ENCODE peak calls at places on chromosomes 2 and 18, in five cellular contexts. K, N, E, T and R are unnamed samples.
A peak's percentile ranks its signal among the peaks of the same experiment; 100 is the strongest.

GRCh38 chr2:240167588-240167880 is 27.1 kb upstream of the OTOS start:
- DNase-seq in K (no peak), N (no peak), E (no peak), T (no peak), R (no peak)

GRCh38 chr2:96147593-96148201 is 2.5 kb upstream of the DUSP2 start:
- DNase-seq in K (no peak), N (peak; percentile 32), E (no peak), T (no peak), R (no peak)

GRCh38 chr2:165693838-165694237 is 100.2 kb downstream of the GALNT3 start:
- DNase-seq in K (no peak), N (no peak), E (no peak), T (no peak), R (no peak)

GRCh38 chr2:11656671-11657101 is 13.3 kb downstream of the NTSR2 start:
- DNase-seq in K (no peak), N (no peak), E (no peak), T (no peak), R (no peak)

GRCh38 chr18:35478520-35479435 is 19.0 kb downstream of the INO80C start:
- DNase-seq in K (peak; percentile 86), N (no peak), E (peak; percentile 98), T (no peak), R (no peak)

GRCh38 chr2:43345391-43345813 is 119.0 kb upstream of the ZFP36L2 start:
- DNase-seq in K (no peak), N (no peak), E (no peak), T (no peak), R (no peak)

GRCh38 chr18:29012364-29012763 is 835.4 kb upstream of the CDH2 start:
- DNase-seq in K (no peak), N (peak; percentile 33), E (no peak), T (no peak), R (no peak)

GRCh38 chr2:8049851-8050571 is 631.8 kb upstream of the ID2 start:
- DNase-seq in K (no peak), N (no peak), E (no peak), T (no peak), R (no peak)

GRCh38 chr2:9217838-9218770 is 11.5 kb downstream of the ASAP2 start:
- DNase-seq in K (no peak), N (peak; percentile 63), E (peak; percentile 46), T (no peak), R (no peak)

GRCh38 chr2:85926526-85926925 is 37.7 kb upstream of the ST3GAL5 start:
- DNase-seq in K (no peak), N (no peak), E (no peak), T (no peak), R (no peak)

GRCh38 chr2:32715391-32715841 is 87.6 kb downstream of the TTC27 start:
- DNase-seq in K (peak; percentile 15), N (no peak), E (no peak), T (no peak), R (no peak)

GRCh38 chr2:15833731-15834130 is 106.6 kb upstream of the MYCN start:
- DNase-seq in K (no peak), N (no peak), E (no peak), T (no peak), R (no peak)

GRCh38 chr2:11652555-11652954 is 17.4 kb downstream of the NTSR2 start:
- DNase-seq in K (no peak), N (no peak), E (no peak), T (no peak), R (no peak)

GRCh38 chr2:27914046-27914792 is 23.7 kb downstream of the BABAM2 start:
- DNase-seq in K (peak; percentile 25), N (no peak), E (no peak), T (no peak), R (no peak)

GRCh38 chr2:159071190-159071915 is 102.9 kb downstream of the TANC1 start:
- DNase-seq in K (peak; percentile 59), N (no peak), E (no peak), T (no peak), R (no peak)

GRCh38 chr18:2906522-2907458 is 60.0 kb downstream of the EMILIN2 start:
- DNase-seq in K (no peak), N (peak; percentile 46), E (peak; percentile 49), T (no peak), R (no peak)

GRCh38 chr2:231568785-231569435 is 23.8 kb upstream of the TEX44 start:
- DNase-seq in K (no peak), N (no peak), E (no peak), T (no peak), R (no peak)

GRCh38 chr18:79447703-79448367 is 52.1 kb downstream of the NFATC1 start:
- DNase-seq in K (peak; percentile 85), N (no peak), E (peak; percentile 72), T (no peak), R (no peak)

GRCh38 chr2:239593455-239593854 is 192.6 kb upstream of the HDAC4 start:
- DNase-seq in K (no peak), N (no peak), E (no peak), T (no peak), R (no peak)

GRCh38 chr2:240200230-240201051 is 60.0 kb upstream of the OTOS start:
- DNase-seq in K (peak; percentile 6), N (peak; percentile 26), E (no peak), T (no peak), R (no peak)

GRCh38 chr2:238161291-238162051 is 2.7 kb downstream of the ERFE start:
- DNase-seq in K (no peak), N (no peak), E (no peak), T (no peak), R (no peak)

GRCh38 chr2:155442755-155443372 is 744.4 kb downstream of the KCNJ3 start:
- DNase-seq in K (no peak), N (no peak), E (no peak), T (no peak), R (no peak)

GRCh38 chr2:1632006-1632348 is 112.3 kb downstream of the PXDN start:
- DNase-seq in K (peak; percentile 87), N (no peak), E (peak; percentile 42), T (no peak), R (no peak)

DNA sequence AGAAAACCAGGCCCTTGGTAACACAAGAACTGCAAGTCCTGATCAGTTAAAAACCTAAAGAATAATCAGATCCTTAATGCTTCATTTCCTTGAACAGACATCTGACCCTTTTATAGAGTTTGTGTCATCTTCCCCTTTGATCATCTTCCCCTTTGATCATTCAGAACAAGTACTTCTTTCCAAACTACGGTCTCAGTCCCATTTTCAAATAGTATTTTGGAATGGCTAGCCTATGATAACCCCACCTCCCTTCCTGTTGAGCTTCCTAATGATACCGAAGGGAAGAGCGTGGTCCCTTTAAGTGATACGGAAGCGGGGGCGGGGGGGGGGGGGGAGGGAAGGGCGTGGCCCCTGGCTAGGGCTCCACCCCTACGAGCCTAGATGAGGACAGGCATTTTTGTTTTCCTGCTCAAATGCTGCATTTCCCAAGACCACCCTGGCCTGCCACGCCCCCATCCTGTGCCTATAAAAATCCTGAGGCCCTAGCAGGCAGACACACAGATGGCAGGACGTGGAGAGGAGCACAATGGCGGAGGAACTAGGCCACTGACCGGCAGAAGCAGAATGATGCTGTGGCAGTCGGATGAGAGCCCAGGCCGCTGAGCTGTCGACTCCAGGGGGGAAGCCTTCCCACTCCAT is 24.1 kb upstream of the CHRNA1 start:
- DNase-seq in K (peak; percentile 51), N (peak; percentile 88), E (no peak), T (no peak), R (no peak)
- H3K4ac ChIP-seq in K (peak overlapping the region; percentile 97), N (no peak overlapping the region), E (peak overlapping the region; percentile 71), T (peak overlapping the region; percentile 22), R (no peak overlapping the region)

DNA sequence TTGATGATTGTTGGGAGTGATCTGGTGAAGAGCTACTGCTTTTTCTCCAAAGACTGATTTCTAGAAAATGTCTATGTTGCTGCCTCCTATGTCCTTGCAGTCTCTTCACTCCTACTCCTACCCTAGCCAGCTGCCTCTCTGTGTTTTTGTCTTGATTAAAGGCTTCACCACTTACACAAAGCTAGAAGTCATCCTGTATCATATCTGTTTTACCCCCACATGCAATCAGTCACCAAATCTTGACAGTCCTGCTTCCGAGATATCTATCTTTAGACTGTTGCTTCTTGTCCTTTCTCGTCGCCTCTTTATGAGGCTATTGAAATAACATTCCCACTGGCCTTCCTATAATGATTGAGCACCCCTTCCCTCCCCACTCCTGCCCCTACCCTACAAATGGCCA is 84.5 kb upstream of the ITGA4 start:
- DNase-seq in K (no peak), N (no peak), E (peak; percentile 13), T (no peak), R (no peak)
- H2AFZ ChIP-seq in K (no peak overlapping the region), N (no peak overlapping the region), E (no peak overlapping the region), T (peak overlapping the region; percentile 2), R (no peak overlapping the region)

GRCh38 chr2:234375481-234375880 is 121.4 kb downstream of the ARL4C start:
- DNase-seq in K (no peak), N (no peak), E (no peak), T (no peak), R (no peak)
- H2BK15ac ChIP-seq in K (no peak overlapping the region), N (no peak overlapping the region), E (no peak overlapping the region), T (no peak overlapping the region), R (no peak overlapping the region)

GRCh38 chr2:163856941-163857340 is 121.1 kb upstream of the FIGN start:
- DNase-seq in K (no peak), N (no peak), E (peak; percentile 58), T (no peak), R (no peak)

GRCh38 chr2:163863073-163863472 is 127.3 kb upstream of the FIGN start:
- DNase-seq in K (no peak), N (no peak), E (no peak), T (no peak), R (no peak)

DNA sequence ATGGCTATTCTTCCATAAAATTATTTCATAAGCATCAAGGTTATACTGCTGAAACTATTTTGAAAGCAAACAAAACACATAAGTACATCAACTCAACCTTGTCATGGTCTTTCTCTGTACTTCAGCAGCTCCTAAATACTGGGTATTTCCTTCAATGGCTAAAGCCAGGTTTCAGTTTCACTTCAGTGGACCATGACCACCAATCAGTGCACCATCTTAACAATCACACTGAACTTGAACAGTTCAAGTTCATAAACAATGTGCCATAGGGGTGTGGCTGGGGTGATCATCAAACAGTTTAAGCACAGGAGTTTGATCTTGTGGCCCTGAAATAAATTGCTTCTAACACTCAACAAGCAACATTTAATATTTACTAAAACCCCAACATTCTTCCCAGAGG is 124.1 kb upstream of the FIGN start:
- DNase-seq in K (peak; percentile 0), N (no peak), E (peak; percentile 20), T (no peak), R (no peak)
- H3K4ac ChIP-seq in K (no peak overlapping the region), N (no peak overlapping the region), E (no peak overlapping the region), T (no peak overlapping the region), R (no peak overlapping the region)

DNA sequence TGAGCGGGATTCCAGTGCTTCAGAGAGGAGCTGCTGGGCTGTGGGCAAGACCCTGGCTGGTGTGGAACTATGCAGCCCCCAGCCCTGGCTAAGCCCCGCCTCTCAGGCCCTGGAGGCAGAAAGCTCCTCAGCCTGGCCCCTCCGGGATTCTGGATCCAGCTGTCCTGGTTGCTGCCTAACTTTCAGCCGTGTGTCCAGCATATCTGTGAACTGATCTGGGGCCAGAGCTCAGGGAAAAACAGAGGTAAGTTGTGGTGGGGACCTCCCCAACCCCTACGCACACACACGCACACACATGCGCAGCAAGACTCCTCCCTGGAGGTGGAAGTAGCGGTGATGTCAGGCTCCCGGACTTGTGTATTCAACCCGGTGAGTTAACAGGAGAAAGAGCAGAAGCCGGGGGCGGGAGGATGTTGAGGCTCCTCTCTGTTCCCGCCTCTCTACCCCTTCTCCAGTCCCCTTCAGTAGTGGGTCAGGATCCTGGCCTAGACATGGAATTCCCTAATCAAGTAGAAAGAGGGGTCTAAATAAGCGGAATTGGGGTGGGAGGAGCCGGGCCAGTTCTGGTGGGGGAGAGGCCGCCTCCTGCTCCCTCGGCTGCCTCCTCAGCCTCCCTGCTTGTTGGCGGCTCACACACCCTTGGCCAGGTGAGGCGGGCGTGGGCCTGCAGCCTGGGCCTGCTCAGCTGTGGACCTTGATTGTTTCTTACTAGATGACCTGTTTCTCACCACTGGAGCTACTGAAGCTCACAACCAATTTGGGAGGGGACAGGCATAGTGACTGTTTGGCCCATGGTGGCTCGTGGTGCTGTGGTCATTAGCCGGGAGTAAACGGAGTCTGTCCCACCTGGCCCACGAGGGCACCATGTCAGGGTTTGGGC is 33.4 kb downstream of the SIX2 start:
- DNase-seq in K (no peak), N (peak; percentile 80), E (no peak), T (no peak), R (no peak)
- H2AFZ ChIP-seq in K (peak overlapping the region; percentile 63), N (peak overlapping the region; percentile 33), E (no peak overlapping the region), T (peak overlapping the region; percentile 92), R (no peak overlapping the region)